ENCODE peak calls at places on chromosome 17, in eight cellular contexts. T is NCI-H774; O is GM23338; G is NCI-H510A; F is fibroblast of lung; D is activated CD4-positive, alpha-beta T cell treated with anti-CD3 and anti-CD28 coated beads for 48 hours; W is AG08396; Q is stimulated activated CD4-positive, alpha-beta T cell treated with anti-CD3 and anti-CD28 coated beads, TNF-alpha, amount 100 ng/mL, for 4 hours. M is an unnamed sample.

GRCh38 chr17:45857977-45858708 is 13.5 kb downstream of the SPPL2C start:
- DNase-seq in G (no peak), T (no peak), Q (no peak), W (no peak), F (peak), O (peak), D (no peak), M (no peak)

GRCh38 chr17:21376585-21376834 is 353 bp downstream of the KCNJ12 start:
- DNase-seq in F (no peak), T (no peak), G (no peak), Q (no peak), D (no peak), O (no peak), W (no peak), M (no peak)

GRCh38 chr17:13940858-13941665 is 128.2 kb upstream of the COX10 start:
- DNase-seq in Q (no peak), G (no peak), W (peak), O (peak), T (no peak), F (peak), D (no peak), M (no peak)

GRCh38 chr17:39752241-39752831 is 14.6 kb downstream of the GRB7 start:
- DNase-seq in W (no peak), Q (no peak), F (no peak), O (peak), T (no peak), G (no peak), D (no peak), M (no peak)

GRCh38 chr17:65395924-65396323 is 165.5 kb downstream of the AXIN2 start:
- DNase-seq in O (no peak), Q (no peak), G (no peak), D (no peak), F (no peak), W (no peak), T (no peak), M (no peak)

GRCh38 chr17:68461589-68461988 is 4.3 kb upstream of the WIPI1 start:
- DNase-seq in W (no peak), D (peak), G (no peak), Q (no peak), F (no peak), T (peak), O (peak), M (peak)

GRCh38 chr17:45660474-45660873 is 123.6 kb upstream of the CRHR1 start:
- DNase-seq in F (no peak), O (peak), Q (no peak), G (no peak), T (no peak), D (no peak), W (no peak), M (no peak)

GRCh38 chr17:41739661-41740352 is 5.4 kb upstream of the HAP1 start:
- DNase-seq in T (no peak), F (peak), G (no peak), Q (no peak), O (no peak), W (no peak), D (no peak), M (no peak)

GRCh38 chr17:27569884-27570577 is 61.0 kb upstream of the LGALS9 start:
- DNase-seq in T (no peak), G (no peak), W (no peak), Q (no peak), D (no peak), O (no peak), F (no peak), M (no peak)

GRCh38 chr17:39938140-39938869 is 10.8 kb downstream of the LRRC3C start:
- DNase-seq in G (no peak), T (no peak), Q (no peak), F (no peak), W (no peak), D (no peak), O (no peak), M (no peak)

GRCh38 chr17:83185023-83186002 is 105.9 kb downstream of the METRNL start:
- DNase-seq in Q (no peak), T (no peak), O (no peak), D (no peak), W (no peak), G (no peak), F (no peak), M (peak)

GRCh38 chr17:49365667-49366066 is 3.6 kb upstream of the ZNF652 start:
- DNase-seq in T (no peak), Q (no peak), D (peak), W (peak), F (no peak), O (peak), G (peak), M (no peak)

GRCh38 chr17:48055531-48056245 is 7.5 kb downstream of the NFE2L1 start:
- DNase-seq in T (no peak), F (peak), Q (no peak), W (no peak), D (peak), O (peak), G (no peak), M (peak)